ENCODE peak calls at places on chromosomes 4 and X, in nine cellular contexts. One of them, this sample, is unnamed.

GRCh38 chr4:64564126-64564525 is 154.9 kb upstream of the TECRL start:
- DNase-seq in esophagus squamous epithelium: no peak
- DNase-seq in Jurkat, Clone E6-1: no peak
- DNase-seq in tibial nerve: no peak
- DNase-seq in PC-3: no peak
- DNase-seq in sigmoid colon: no peak
- DNase-seq in lung: no peak
- DNase-seq in AG10803: no peak
- DNase-seq in aorta: no peak
- DNase-seq in this sample: no peak

GRCh38 chr4:85744950-85745349 is 270.0 kb downstream of the ARHGAP24 start:
- DNase-seq in Jurkat, Clone E6-1: no peak
- DNase-seq in esophagus squamous epithelium: no peak
- DNase-seq in tibial nerve: no peak
- DNase-seq in aorta: no peak
- DNase-seq in lung: no peak
- DNase-seq in PC-3: peak
- DNase-seq in sigmoid colon: no peak
- DNase-seq in AG10803: no peak
- DNase-seq in this sample: no peak

GRCh38 chr4:1495416-1496115 is 89.3 kb upstream of the NKX1-1 start:
- DNase-seq in AG10803: no peak
- DNase-seq in aorta: peak
- DNase-seq in tibial nerve: no peak
- DNase-seq in Jurkat, Clone E6-1: no peak
- DNase-seq in sigmoid colon: peak
- DNase-seq in lung: no peak
- DNase-seq in esophagus squamous epithelium: no peak
- DNase-seq in PC-3: no peak
- DNase-seq in this sample: no peak

GRCh38 chrX:12421918-12422317 is 283.6 kb downstream of the FRMPD4 start:
- DNase-seq in PC-3: no peak
- DNase-seq in esophagus squamous epithelium: no peak
- DNase-seq in aorta: no peak
- DNase-seq in sigmoid colon: no peak
- DNase-seq in Jurkat, Clone E6-1: no peak
- DNase-seq in lung: no peak
- DNase-seq in AG10803: peak
- DNase-seq in tibial nerve: no peak
- DNase-seq in this sample: no peak

GRCh38 chr4:162410854-162411253 is 247.1 kb upstream of the FSTL5 start:
- DNase-seq in Jurkat, Clone E6-1: no peak
- DNase-seq in esophagus squamous epithelium: no peak
- DNase-seq in aorta: no peak
- DNase-seq in lung: no peak
- DNase-seq in tibial nerve: no peak
- DNase-seq in AG10803: no peak
- DNase-seq in sigmoid colon: no peak
- DNase-seq in PC-3: no peak
- DNase-seq in this sample: no peak

GRCh38 chrX:44733931-44734330 is 109.9 kb upstream of the DUSP21 start:
- DNase-seq in lung: no peak
- DNase-seq in PC-3: peak
- DNase-seq in tibial nerve: no peak
- DNase-seq in aorta: no peak
- DNase-seq in esophagus squamous epithelium: no peak
- DNase-seq in sigmoid colon: no peak
- DNase-seq in Jurkat, Clone E6-1: no peak
- DNase-seq in AG10803: peak
- DNase-seq in this sample: no peak

GRCh38 chrX:149151805-149152757 is 353.0 kb downstream of the IDS start:
- DNase-seq in tibial nerve: no peak
- DNase-seq in lung: no peak
- DNase-seq in PC-3: no peak
- DNase-seq in aorta: no peak
- DNase-seq in Jurkat, Clone E6-1: no peak
- DNase-seq in AG10803: peak
- DNase-seq in sigmoid colon: no peak
- DNase-seq in esophagus squamous epithelium: no peak
- DNase-seq in this sample: no peak

GRCh38 chr4:172740434-172740833 is 428.2 kb upstream of the GALNT7 start:
- DNase-seq in esophagus squamous epithelium: no peak
- DNase-seq in AG10803: no peak
- DNase-seq in tibial nerve: no peak
- DNase-seq in sigmoid colon: no peak
- DNase-seq in lung: no peak
- DNase-seq in aorta: no peak
- DNase-seq in Jurkat, Clone E6-1: no peak
- DNase-seq in PC-3: no peak
- DNase-seq in this sample: no peak

GRCh38 chrX:69060631-69061408 is 104.4 kb downstream of the PJA1 start:
- DNase-seq in esophagus squamous epithelium: no peak
- DNase-seq in tibial nerve: peak
- DNase-seq in Jurkat, Clone E6-1: no peak
- DNase-seq in sigmoid colon: no peak
- DNase-seq in PC-3: peak
- DNase-seq in lung: peak
- DNase-seq in aorta: no peak
- DNase-seq in AG10803: peak
- DNase-seq in this sample: no peak

GRCh38 chr4:34417160-34417559 is 1827.2 kb downstream of the ARAP2 start:
- DNase-seq in tibial nerve: no peak
- DNase-seq in Jurkat, Clone E6-1: no peak
- DNase-seq in sigmoid colon: no peak
- DNase-seq in PC-3: peak
- DNase-seq in AG10803: peak
- DNase-seq in aorta: no peak
- DNase-seq in lung: no peak
- DNase-seq in esophagus squamous epithelium: no peak
- DNase-seq in this sample: no peak

GRCh38 chrX:44036336-44036735 is 63.1 kb upstream of the NDP start:
- DNase-seq in AG10803: peak
- DNase-seq in lung: no peak
- DNase-seq in tibial nerve: no peak
- DNase-seq in sigmoid colon: no peak
- DNase-seq in aorta: no peak
- DNase-seq in PC-3: no peak
- DNase-seq in Jurkat, Clone E6-1: no peak
- DNase-seq in esophagus squamous epithelium: no peak
- DNase-seq in this sample: no peak

GRCh38 chrX:45577361-45577760 is 376.7 kb upstream of the DIPK2B start:
- DNase-seq in PC-3: no peak
- DNase-seq in Jurkat, Clone E6-1: no peak
- DNase-seq in AG10803: no peak
- DNase-seq in tibial nerve: no peak
- DNase-seq in sigmoid colon: no peak
- DNase-seq in aorta: no peak
- DNase-seq in lung: no peak
- DNase-seq in esophagus squamous epithelium: no peak
- DNase-seq in this sample: no peak

GRCh38 chr4:89939994-89940393 is 45.3 kb downstream of the MMRN1 start:
- DNase-seq in aorta: no peak
- DNase-seq in esophagus squamous epithelium: no peak
- DNase-seq in PC-3: no peak
- DNase-seq in sigmoid colon: no peak
- DNase-seq in lung: no peak
- DNase-seq in tibial nerve: no peak
- DNase-seq in AG10803: no peak
- DNase-seq in Jurkat, Clone E6-1: no peak
- DNase-seq in this sample: no peak

GRCh38 chr4:727576-727975 is 21.9 kb downstream of the PCGF3 start:
- DNase-seq in aorta: no peak
- DNase-seq in sigmoid colon: no peak
- DNase-seq in tibial nerve: no peak
- DNase-seq in esophagus squamous epithelium: no peak
- DNase-seq in AG10803: no peak
- DNase-seq in lung: no peak
- DNase-seq in Jurkat, Clone E6-1: no peak
- DNase-seq in PC-3: no peak
- DNase-seq in this sample: no peak

GRCh38 chr4:118953276-118953675 is 64.6 kb downstream of the SYNPO2 start:
- DNase-seq in Jurkat, Clone E6-1: no peak
- DNase-seq in PC-3: peak
- DNase-seq in tibial nerve: no peak
- DNase-seq in aorta: no peak
- DNase-seq in sigmoid colon: no peak
- DNase-seq in esophagus squamous epithelium: no peak
- DNase-seq in lung: no peak
- DNase-seq in AG10803: no peak
- DNase-seq in this sample: no peak

GRCh38 chr4:125316391-125316780 is 1.6 kb downstream of the FAT4 start:
- DNase-seq in AG10803: peak
- DNase-seq in PC-3: peak
- DNase-seq in esophagus squamous epithelium: no peak
- DNase-seq in Jurkat, Clone E6-1: no peak
- DNase-seq in aorta: peak
- DNase-seq in sigmoid colon: no peak
- DNase-seq in lung: peak
- DNase-seq in tibial nerve: peak
- DNase-seq in this sample: no peak
- H3K4me3 ChIP-seq in AG10803: peak
- H3K4me3 ChIP-seq in PC-3: peak
- H3K4me3 ChIP-seq in esophagus squamous epithelium: peak
- H3K4me3 ChIP-seq in Jurkat, Clone E6-1: no peak
- H3K4me3 ChIP-seq in aorta: peak
- H3K4me3 ChIP-seq in sigmoid colon: peak
- H3K4me3 ChIP-seq in lung: peak
- H3K4me3 ChIP-seq in tibial nerve: peak
- H3K4me3 ChIP-seq in this sample: peak

DNA sequence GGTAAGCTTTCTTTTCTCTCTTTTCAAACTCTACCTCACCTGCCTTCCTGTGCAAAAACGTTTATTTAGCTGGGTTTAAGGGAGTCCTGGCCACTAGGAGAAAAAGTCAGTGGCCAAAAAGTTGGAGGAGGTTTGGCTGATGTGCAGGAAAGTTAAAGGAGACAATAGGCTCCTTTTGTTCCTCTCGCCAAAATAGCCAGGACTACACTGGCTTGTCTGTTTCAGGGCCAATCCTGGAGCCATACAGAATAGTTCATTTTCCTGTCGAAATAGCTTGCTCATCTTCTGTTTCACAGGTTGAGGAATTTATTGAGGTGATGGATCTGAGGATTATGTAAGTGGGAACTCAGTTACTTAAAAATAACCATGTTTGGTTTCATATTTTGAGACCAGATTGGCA is 423 bp downstream of the HEPH start:
- DNase-seq in Jurkat, Clone E6-1: no peak
- DNase-seq in esophagus squamous epithelium: no peak
- DNase-seq in sigmoid colon: no peak
- DNase-seq in aorta: no peak
- DNase-seq in lung: no peak
- DNase-seq in tibial nerve: no peak
- DNase-seq in PC-3: no peak
- DNase-seq in AG10803: no peak
- DNase-seq in this sample: no peak
- H3K4me3 ChIP-seq in Jurkat, Clone E6-1: no peak
- H3K4me3 ChIP-seq in esophagus squamous epithelium: peak
- H3K4me3 ChIP-seq in sigmoid colon: peak
- H3K4me3 ChIP-seq in aorta: peak
- H3K4me3 ChIP-seq in lung: no peak
- H3K4me3 ChIP-seq in tibial nerve: peak
- H3K4me3 ChIP-seq in PC-3: no peak
- H3K4me3 ChIP-seq in AG10803: peak
- H3K4me3 ChIP-seq in this sample: peak

GRCh38 chr4:40525811-40526598 is 103.7 kb downstream of the RBM47 start:
- DNase-seq in PC-3: peak
- DNase-seq in esophagus squamous epithelium: no peak
- DNase-seq in Jurkat, Clone E6-1: no peak
- DNase-seq in lung: peak
- DNase-seq in tibial nerve: no peak
- DNase-seq in AG10803: peak
- DNase-seq in sigmoid colon: no peak
- DNase-seq in aorta: no peak
- DNase-seq in this sample: no peak

GRCh38 chr4:40521957-40522356 is 107.7 kb downstream of the RBM47 start:
- DNase-seq in AG10803: no peak
- DNase-seq in tibial nerve: no peak
- DNase-seq in PC-3: no peak
- DNase-seq in lung: no peak
- DNase-seq in aorta: no peak
- DNase-seq in esophagus squamous epithelium: no peak
- DNase-seq in Jurkat, Clone E6-1: no peak
- DNase-seq in sigmoid colon: no peak
- DNase-seq in this sample: no peak

GRCh38 chr4:40524642-40525041 is 105.0 kb downstream of the RBM47 start:
- DNase-seq in AG10803: peak
- DNase-seq in lung: no peak
- DNase-seq in tibial nerve: no peak
- DNase-seq in esophagus squamous epithelium: no peak
- DNase-seq in sigmoid colon: no peak
- DNase-seq in aorta: no peak
- DNase-seq in PC-3: no peak
- DNase-seq in Jurkat, Clone E6-1: no peak
- DNase-seq in this sample: no peak

GRCh38 chr4:40520533-40520932 is 109.1 kb downstream of the RBM47 start:
- DNase-seq in PC-3: no peak
- DNase-seq in esophagus squamous epithelium: no peak
- DNase-seq in lung: no peak
- DNase-seq in tibial nerve: no peak
- DNase-seq in aorta: no peak
- DNase-seq in Jurkat, Clone E6-1: no peak
- DNase-seq in sigmoid colon: no peak
- DNase-seq in AG10803: no peak
- DNase-seq in this sample: no peak

DNA sequence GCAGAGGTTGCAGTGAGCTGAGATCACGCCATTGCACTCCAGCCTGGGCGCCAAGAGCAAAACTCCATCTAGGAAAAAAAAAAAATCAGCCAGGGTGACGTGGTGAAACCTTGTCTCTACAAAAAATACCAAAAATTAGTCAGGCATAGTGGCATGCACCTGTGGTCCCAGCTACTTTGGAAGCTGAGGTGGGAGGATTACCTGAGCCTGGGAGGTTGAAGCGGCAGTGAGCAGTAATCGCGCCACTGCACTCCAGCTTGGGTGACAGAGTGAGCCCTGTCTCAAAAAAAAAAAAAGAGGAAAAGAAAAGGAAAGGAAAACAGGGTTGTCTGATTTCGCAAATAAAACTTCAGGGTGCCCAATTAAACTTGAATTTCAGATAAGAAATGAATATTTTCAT is 106.1 kb downstream of the RBM47 start:
- DNase-seq in Jurkat, Clone E6-1: no peak
- DNase-seq in aorta: no peak
- DNase-seq in lung: no peak
- DNase-seq in AG10803: no peak
- DNase-seq in sigmoid colon: no peak
- DNase-seq in PC-3: no peak
- DNase-seq in tibial nerve: no peak
- DNase-seq in esophagus squamous epithelium: no peak
- DNase-seq in this sample: no peak
- H3K4me3 ChIP-seq in Jurkat, Clone E6-1: no peak
- H3K4me3 ChIP-seq in aorta: no peak
- H3K4me3 ChIP-seq in lung: no peak
- H3K4me3 ChIP-seq in AG10803: no peak
- H3K4me3 ChIP-seq in sigmoid colon: no peak
- H3K4me3 ChIP-seq in PC-3: no peak
- H3K4me3 ChIP-seq in tibial nerve: no peak
- H3K4me3 ChIP-seq in esophagus squamous epithelium: no peak
- H3K4me3 ChIP-seq in this sample: no peak

DNA sequence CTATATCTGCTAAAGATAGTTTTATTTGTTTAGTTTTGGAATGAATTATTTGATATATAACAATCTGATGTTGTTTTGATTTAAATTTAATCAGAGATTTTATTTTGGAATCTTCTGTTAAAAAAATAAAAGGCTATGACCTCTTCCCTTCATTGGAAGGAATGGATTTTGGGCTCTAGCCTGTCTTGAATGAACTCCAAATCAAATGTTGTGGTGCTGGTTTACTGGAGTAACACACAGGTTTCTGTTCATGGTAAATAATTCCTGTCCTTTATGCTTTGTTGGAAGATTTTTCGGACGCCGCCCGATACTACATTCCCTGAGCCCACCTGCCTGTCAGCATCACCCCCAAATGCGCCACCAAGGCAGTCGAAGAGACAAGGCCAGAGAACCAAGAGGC is 291.1 kb downstream of the ARHGAP10 start:
- DNase-seq in sigmoid colon: no peak
- DNase-seq in Jurkat, Clone E6-1: no peak
- DNase-seq in tibial nerve: no peak
- DNase-seq in esophagus squamous epithelium: no peak
- DNase-seq in lung: no peak
- DNase-seq in PC-3: no peak
- DNase-seq in aorta: no peak
- DNase-seq in AG10803: no peak
- DNase-seq in this sample: no peak
- H3K4me3 ChIP-seq in sigmoid colon: no peak
- H3K4me3 ChIP-seq in Jurkat, Clone E6-1: no peak
- H3K4me3 ChIP-seq in tibial nerve: no peak
- H3K4me3 ChIP-seq in esophagus squamous epithelium: no peak
- H3K4me3 ChIP-seq in lung: no peak
- H3K4me3 ChIP-seq in PC-3: no peak
- H3K4me3 ChIP-seq in aorta: no peak
- H3K4me3 ChIP-seq in AG10803: no peak
- H3K4me3 ChIP-seq in this sample: no peak

This sample was measured in esophagus muscularis mucosa.